ENCODE peak calls at places on chromosomes 1 and 21, in ten cellular contexts. Q, R, O, T, U, W, G, I, D and A are unnamed samples.

GRCh38 chr1:156970017-156970416 is 49.6 kb downstream of the LRRC71 start:
- DNase-seq in Q (no peak), R (no peak), O (peak; percentile 4), T (no peak), U (no peak), W (no peak), G (no peak), I (no peak), D (no peak), A (no peak)

GRCh38 chr1:146012703-146013565 is 8.6 kb downstream of the HJV start:
- DNase-seq in Q (no peak), R (no peak), O (peak; percentile 82), T (no peak), U (no peak), W (peak; percentile 73), G (peak; percentile 49), I (peak; percentile 62), D (no peak), A (peak; percentile 83)

GRCh38 chr1:156407344-156407743 is 38.3 kb downstream of the RHBG start:
- DNase-seq in Q (no peak), R (no peak), O (peak; percentile 6), T (no peak), U (no peak), W (peak; percentile 30), G (no peak), I (no peak), D (no peak), A (no peak)

GRCh38 chr1:98704474-98704873 is 43.0 kb downstream of the SNX7 start:
- DNase-seq in Q (no peak), R (no peak), O (peak; percentile 51), T (no peak), U (no peak), W (peak; percentile 10), G (peak; percentile 10), I (no peak), D (no peak), A (peak; percentile 37)

GRCh38 chr1:90835172-90835660 is 118.1 kb upstream of the BARHL2 start:
- DNase-seq in Q (no peak), R (no peak), O (no peak), T (no peak), U (no peak), W (no peak), G (peak; percentile 17), I (no peak), D (no peak), A (peak; percentile 24)

GRCh38 chr1:228445867-228446584 is 29.4 kb upstream of the TRIM17 start:
- DNase-seq in Q (no peak), R (peak; percentile 71), O (peak; percentile 74), T (no peak), U (no peak), W (peak; percentile 43), G (peak; percentile 15), I (no peak), D (no peak), A (peak; percentile 65)

GRCh38 chr1:58779837-58780585 is 3.8 kb downstream of the JUN start:
- DNase-seq in Q (peak; percentile 45), R (no peak), O (peak; percentile 71), T (no peak), U (no peak), W (peak; percentile 73), G (no peak), I (no peak), D (no peak), A (peak; percentile 25)

GRCh38 chr1:119594386-119594785 is 53.7 kb downstream of the ZNF697 start:
- DNase-seq in Q (no peak), R (no peak), O (no peak), T (no peak), U (no peak), W (peak; percentile 30), G (no peak), I (no peak), D (no peak), A (peak; percentile 59)

GRCh38 chr21:33171584-33172169 is 58.1 kb upstream of the IFNAR2 start:
- DNase-seq in Q (no peak), R (no peak), O (no peak), T (no peak), U (no peak), W (no peak), G (no peak), I (no peak), D (no peak), A (no peak)

GRCh38 chr21:16695074-16695473 is 817.8 kb upstream of the CXADR start:
- DNase-seq in Q (no peak), R (no peak), O (no peak), T (no peak), U (no peak), W (no peak), G (no peak), I (no peak), D (no peak), A (no peak)

GRCh38 chr1:177170756-177171535 is at the start of gene BRINP2:
- DNase-seq in Q (peak; percentile 62), R (no peak), O (peak; percentile 12), T (no peak), U (no peak), W (peak; percentile 87), G (peak; percentile 78), I (no peak), D (peak; percentile 33), A (peak; percentile 30)

GRCh38 chr1:214451591-214451990 is 99.8 kb downstream of the PTPN14 start:
- DNase-seq in Q (no peak), R (no peak), O (peak; percentile 81), T (no peak), U (no peak), W (peak; percentile 68), G (no peak), I (no peak), D (no peak), A (no peak)

GRCh38 chr1:165543651-165544452 is at the start of gene LRRC52:
- DNase-seq in Q (no peak), R (peak; percentile 60), O (peak; percentile 7), T (no peak), U (no peak), W (peak; percentile 32), G (no peak), I (no peak), D (no peak), A (no peak)

GRCh38 chr1:155989242-155989991 is 11.1 kb upstream of the ARHGEF2 start:
- DNase-seq in Q (peak; percentile 87), R (peak; percentile 87), O (peak; percentile 64), T (no peak), U (peak; percentile 61), W (peak; percentile 70), G (peak; percentile 80), I (no peak), D (peak; percentile 48), A (peak; percentile 76)

GRCh38 chr1:207085887-207086286 is 2.8 kb upstream of the C4BPB start:
- DNase-seq in Q (no peak), R (no peak), O (no peak), T (no peak), U (no peak), W (no peak), G (no peak), I (no peak), D (no peak), A (no peak)

GRCh38 chr1:31507676-31508530 is 68.4 kb upstream of the TINAGL1 start:
- DNase-seq in Q (no peak), R (no peak), O (no peak), T (no peak), U (no peak), W (no peak), G (no peak), I (no peak), D (no peak), A (no peak)

GRCh38 chr1:29804181-29804899 is 568.0 kb downstream of the PTPRU start:
- DNase-seq in Q (no peak), R (no peak), O (no peak), T (peak; percentile 58), U (no peak), W (no peak), G (no peak), I (no peak), D (no peak), A (no peak)

GRCh38 chr1:37153116-37153515 is 118.8 kb upstream of the GRIK3 start:
- DNase-seq in Q (no peak), R (no peak), O (no peak), T (peak; percentile 77), U (no peak), W (no peak), G (no peak), I (no peak), D (no peak), A (no peak)

GRCh38 chr1:182149411-182149965 is 88.0 kb upstream of the ZNF648 start:
- DNase-seq in Q (no peak), R (peak; percentile 73), O (peak; percentile 65), T (no peak), U (no peak), W (peak; percentile 37), G (no peak), I (peak; percentile 89), D (no peak), A (no peak)

GRCh38 chr1:205648212-205648910 is 16.6 kb upstream of the ELK4 start:
- DNase-seq in Q (no peak), R (no peak), O (no peak), T (no peak), U (no peak), W (no peak), G (no peak), I (no peak), D (no peak), A (no peak)

GRCh38 chr1:67491280-67491679 is 61.1 kb upstream of the SERBP1 start:
- DNase-seq in Q (no peak), R (no peak), O (no peak), T (no peak), U (no peak), W (no peak), G (no peak), I (no peak), D (no peak), A (no peak)

GRCh38 chr1:207878939-207879338 is 32.0 kb downstream of the CD34 start:
- DNase-seq in Q (no peak), R (no peak), O (no peak), T (no peak), U (no peak), W (no peak), G (no peak), I (no peak), D (no peak), A (no peak)

GRCh38 chr21:34844033-34844923 is 175.5 kb downstream of the CLIC6 start:
- DNase-seq in Q (peak; percentile 37), R (peak; percentile 78), O (peak; percentile 55), T (no peak), U (no peak), W (peak; percentile 66), G (no peak), I (no peak), D (no peak), A (peak; percentile 45)

GRCh38 chr1:113219377-113219776 is 146.4 kb downstream of the LRIG2 start:
- DNase-seq in Q (peak; percentile 52), R (no peak), O (no peak), T (no peak), U (no peak), W (no peak), G (peak; percentile 17), I (no peak), D (no peak), A (no peak)

GRCh38 chr1:36175137-36176095 is 19.5 kb downstream of the MAP7D1 start:
- DNase-seq in Q (no peak), R (no peak), O (peak; percentile 64), T (no peak), U (no peak), W (no peak), G (no peak), I (no peak), D (no peak), A (peak; percentile 62)

GRCh38 chr1:153393926-153394325 is 3.1 kb upstream of the S100A8 start:
- DNase-seq in Q (no peak), R (no peak), O (no peak), T (no peak), U (no peak), W (no peak), G (no peak), I (no peak), D (no peak), A (no peak)